ENCODE peak calls at places on chromosomes 13 and 19, in eight cellular contexts. Y is dorsolateral prefrontal cortex, F is neural crest cell, D is left ventricle myocardium inferior, U is Panc1, N is retinal pigment epithelial cell, I is uterus, Z is coronary artery. V is an unnamed sample.

GRCh38 chr13:97849305-97849704 is 104.2 kb upstream of the IPO5 start:
- DNase-seq in Y (no peak), F (no peak), D (no peak), U (no peak), N (peak; percentile 7), I (no peak), Z (no peak), V (no peak)

GRCh38 chr13:45496942-45497341 is 32.2 kb downstream of the COG3 start:
- DNase-seq in Y (no peak), F (no peak), D (no peak), U (no peak), N (no peak), I (no peak), Z (no peak), V (no peak)

GRCh38 chr13:35475960-35476943 is at the start of gene MAB21L1:
- DNase-seq in Y (no peak), F (peak; percentile 34), D (no peak), U (no peak), N (peak; percentile 89), I (no peak), Z (no peak), V (peak; percentile 71)

GRCh38 chr19:33297401-33298145 is 4.8 kb downstream of the CEBPA start:
- DNase-seq in Y (peak; percentile 34), F (no peak), D (no peak), U (no peak), N (no peak), I (peak; percentile 4), Z (no peak), V (no peak)

GRCh38 chr13:74158028-74158427 is 23.8 kb upstream of the KLF12 start:
- DNase-seq in Y (no peak), F (no peak), D (peak; percentile 19), U (no peak), N (no peak), I (no peak), Z (no peak), V (no peak)

GRCh38 chr19:15283141-15283885 is 49.0 kb downstream of the BRD4 start:
- DNase-seq in Y (no peak), F (no peak), D (no peak), U (no peak), N (no peak), I (no peak), Z (no peak), V (no peak)

GRCh38 chr19:18523841-18524240 is 2.0 kb upstream of the ELL start:
- DNase-seq in Y (no peak), F (no peak), D (no peak), U (no peak), N (no peak), I (no peak), Z (no peak), V (no peak)

GRCh38 chr13:19818223-19818842 is 35.6 kb upstream of the PSPC1 start:
- DNase-seq in Y (no peak), F (peak; percentile 59), D (peak; percentile 32), U (no peak), N (no peak), I (peak; percentile 14), Z (no peak), V (no peak)

GRCh38 chr19:33675501-33676124 is 53.9 kb downstream of the CHST8 start:
- DNase-seq in Y (no peak), F (no peak), D (no peak), U (no peak), N (no peak), I (no peak), Z (peak; percentile 43), V (no peak)

GRCh38 chr13:33578786-33579185 is 239.2 kb upstream of the RFC3 start:
- DNase-seq in Y (no peak), F (no peak), D (no peak), U (no peak), N (no peak), I (no peak), Z (no peak), V (no peak)

GRCh38 chr19:17765069-17765618 is 13.9 kb downstream of the FCHO1 start:
- DNase-seq in Y (no peak), F (no peak), D (peak; percentile 55), U (no peak), N (no peak), I (no peak), Z (no peak), V (no peak)

GRCh38 chr19:9857920-9858746 is 23.0 kb downstream of the PIN1 start:
- DNase-seq in Y (no peak), F (no peak), D (no peak), U (no peak), N (no peak), I (no peak), Z (no peak), V (no peak)

GRCh38 chr13:51179432-51179971 is 42.7 kb upstream of the FAM124A start:
- DNase-seq in Y (no peak), F (no peak), D (no peak), U (no peak), N (no peak), I (no peak), Z (no peak), V (no peak)
- TF ChIP-seq CTCF in Y (no peak), F (no peak), D (no peak), U (no peak), N (no peak), I (no peak), Z (no peak), V (no peak)

DNA sequence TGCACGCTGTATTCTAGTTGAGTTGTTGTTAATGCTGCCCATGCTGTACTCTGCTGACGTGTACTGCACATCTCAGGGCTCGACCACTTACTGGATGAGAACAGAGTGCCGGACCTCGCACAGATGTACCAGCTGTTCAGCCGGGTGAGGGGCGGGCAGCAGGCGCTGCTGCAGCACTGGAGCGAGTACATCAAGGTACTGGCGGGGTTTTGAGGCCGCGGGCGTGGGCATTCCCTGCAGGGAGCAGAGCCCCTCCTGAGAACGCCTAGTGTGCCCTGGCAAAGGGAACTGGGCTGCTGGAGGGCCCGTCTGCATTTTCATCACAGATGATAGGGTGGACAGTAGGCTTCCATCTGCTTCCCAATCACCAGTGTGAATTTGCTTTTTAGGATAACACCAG is 29.9 kb downstream of the CUL4A start:
- DNase-seq in Y (no peak), F (no peak), D (no peak), U (no peak), N (no peak), I (no peak), Z (no peak), V (no peak)
- TF ChIP-seq CTCF in Y (no peak), F (no peak), D (no peak), U (no peak), N (no peak), I (no peak), Z (no peak), V (no peak)

DNA sequence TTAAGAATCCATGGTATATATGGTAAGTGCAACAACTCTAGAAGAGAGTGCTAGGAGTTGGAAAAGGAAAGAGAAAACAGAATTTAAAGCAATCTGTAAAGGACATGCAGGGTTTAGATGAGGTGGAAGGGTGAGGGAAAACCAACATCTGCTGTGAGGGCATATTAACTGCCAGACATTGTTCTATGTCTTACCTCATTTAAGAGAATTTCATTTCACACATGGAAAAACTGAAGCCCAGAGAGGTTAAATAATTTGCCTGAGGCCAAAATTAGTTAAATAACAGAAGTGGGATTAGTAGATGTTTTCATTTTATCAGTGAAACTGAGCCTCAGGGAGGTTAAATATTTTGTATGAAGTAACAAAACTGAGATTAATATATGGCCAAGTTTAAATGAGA is 7.4 kb upstream of the USPL1 start:
- DNase-seq in Y (no peak), F (no peak), D (no peak), U (no peak), N (no peak), I (no peak), Z (no peak), V (no peak)
- TF ChIP-seq CTCF in Y (no peak), F (no peak), D (no peak), U (no peak), N (no peak), I (no peak), Z (no peak), V (no peak)

GRCh38 chr13:21039097-21039800 is 22.1 kb downstream of the LATS2 start:
- DNase-seq in Y (no peak), F (no peak), D (no peak), U (no peak), N (no peak), I (no peak), Z (no peak), V (no peak)
- TF ChIP-seq CTCF in Y (no peak), F (no peak), D (no peak), U (no peak), N (no peak), I (no peak), Z (no peak), V (no peak)

GRCh38 chr13:41196620-41197019 is 2.3 kb upstream of the KBTBD7 start:
- DNase-seq in Y (no peak), F (no peak), D (no peak), U (no peak), N (no peak), I (no peak), Z (no peak), V (no peak)
- TF ChIP-seq CTCF in Y (no peak), F (peak; percentile 18), D (no peak), U (peak; percentile 49), N (peak; percentile 28), I (no peak), Z (no peak), V (peak; percentile 8)

GRCh38 chr19:49347835-49348234 is 12.6 kb downstream of the CD37 start:
- DNase-seq in Y (no peak), F (no peak), D (no peak), U (no peak), N (no peak), I (peak; percentile 46), Z (no peak), V (no peak)
- TF ChIP-seq CTCF in Y (no peak), F (peak; percentile 22), D (no peak), U (no peak), N (peak; percentile 34), I (no peak), Z (no peak), V (peak; percentile 27)

GRCh38 chr13:109764474-109765292 is 21.7 kb downstream of the IRS2 start:
- DNase-seq in Y (peak; percentile 70), F (no peak), D (no peak), U (no peak), N (no peak), I (no peak), Z (no peak), V (peak; percentile 68)
- TF ChIP-seq CTCF in Y (peak; percentile 64), F (no peak), D (peak; percentile 20), U (no peak), N (peak; percentile 36), I (no peak), Z (no peak), V (peak; percentile 31)

GRCh38 chr13:39684531-39685137 is 29.2 kb downstream of the COG6 start:
- DNase-seq in Y (no peak), F (no peak), D (no peak), U (no peak), N (peak; percentile 15), I (no peak), Z (no peak), V (no peak)
- TF ChIP-seq CTCF in Y (peak; percentile 74), F (peak; percentile 71), D (peak; percentile 56), U (peak; percentile 30), N (no peak), I (peak; percentile 40), Z (no peak), V (peak; percentile 54)

GRCh38 chr13:72255908-72256307 is 388.9 kb upstream of the DACH1 start:
- DNase-seq in Y (no peak), F (peak; percentile 24), D (no peak), U (no peak), N (no peak), I (no peak), Z (no peak), V (no peak)
- TF ChIP-seq CTCF in Y (peak; percentile 49), F (peak; percentile 71), D (peak; percentile 28), U (peak; percentile 36), N (peak; percentile 82), I (no peak), Z (no peak), V (peak; percentile 52)